ENCODE peak calls at places on chromosomes 7 and 10, in four cellular contexts. Z, A, V and P are unnamed samples. For H3K4me1, the result is how much of the 10 kb centered on the place peaks cover.

GRCh38 chr7:142908921-142909870 is 23.7 kb upstream of the TRPV6 start:
- DNase-seq in Z (no peak), A (no peak), V (no peak), P (no peak)

GRCh38 chr10:132785433-132786278 is at the start of gene NKX6-2:
- DNase-seq in Z (no peak), A (no peak), V (no peak), P (no peak)

GRCh38 chr10:128875955-128876354 is 591.1 kb upstream of the MGMT start:
- DNase-seq in Z (no peak), A (no peak), V (peak), P (peak)

GRCh38 chr7:156616269-156617202 is 24.0 kb upstream of the RNF32 start:
- DNase-seq in Z (peak), A (no peak), V (no peak), P (no peak)

GRCh38 chr7:74153736-74154135 is 20.4 kb upstream of the EIF4H start:
- DNase-seq in Z (no peak), A (no peak), V (no peak), P (no peak)

GRCh38 chr10:133260895-133261725 is 15.6 kb downstream of the ADAM8 start:
- DNase-seq in Z (no peak), A (peak), V (peak), P (no peak)

GRCh38 chr7:7761340-7761973 is 43.0 kb upstream of the RPA3 start:
- DNase-seq in Z (peak), A (no peak), V (no peak), P (no peak)

GRCh38 chr10:51860257-51860656 is 160.9 kb upstream of the CSTF2T start:
- DNase-seq in Z (peak), A (no peak), V (peak), P (peak)

GRCh38 chr10:78947226-78947625 is 121.5 kb upstream of the ZMIZ1 start:
- DNase-seq in Z (no peak), A (no peak), V (no peak), P (no peak)

GRCh38 chr10:129344506-129344905 is 122.5 kb upstream of the MGMT start:
- DNase-seq in Z (no peak), A (no peak), V (no peak), P (no peak)

GRCh38 chr10:10313099-10313875 is 704.4 kb upstream of the CELF2 start:
- DNase-seq in Z (peak), A (no peak), V (no peak), P (no peak)

GRCh38 chr7:138468244-138469123 is 8.4 kb downstream of the TRIM24 start:
- DNase-seq in Z (peak), A (no peak), V (no peak), P (no peak)

GRCh38 chr10:12357525-12358151 is 8.3 kb downstream of the CAMK1D start:
- DNase-seq in Z (no peak), A (no peak), V (no peak), P (no peak)

GRCh38 chr7:27928001-27928400 is 188.0 kb downstream of the TAX1BP1 start:
- DNase-seq in Z (no peak), A (no peak), V (no peak), P (no peak)

GRCh38 chr10:63700209-63700934 is 179.2 kb downstream of the REEP3 start:
- DNase-seq in Z (peak), A (no peak), V (peak), P (peak)

GRCh38 chr10:114489521-114490310 is 85.4 kb upstream of the AFAP1L2 start:
- DNase-seq in Z (no peak), A (no peak), V (no peak), P (no peak)

GRCh38 chr7:27184342-27185012 is 555 bp downstream of the HOXA11 start:
- DNase-seq in Z (peak), A (peak), V (peak), P (no peak)

GRCh38 chr10:72564596-72564995 is 61.3 kb downstream of the MICU1 start:
- DNase-seq in Z (peak), A (no peak), V (no peak), P (no peak)

GRCh38 chr7:99422091-99422624 is 13.4 kb downstream of the BUD31 start:
- DNase-seq in Z (no peak), A (no peak), V (no peak), P (no peak)

GRCh38 chr10:12721334-12721733 is 280.2 kb downstream of the CCDC3 start:
- DNase-seq in Z (no peak), A (no peak), V (no peak), P (no peak)

GRCh38 chr10:89283174-89283987 is 18.5 kb upstream of the IFIT2 start:
- DNase-seq in Z (peak), A (no peak), V (no peak), P (peak)

GRCh38 chr7:144884913-144885312 is 49.1 kb upstream of the TPK1 start:
- DNase-seq in Z (no peak), A (no peak), V (no peak), P (no peak)

GRCh38 chr10:77669892-77670291 is 32.3 kb upstream of the KCNMA1 start:
- DNase-seq in Z (peak), A (no peak), V (no peak), P (no peak)

GRCh38 chr10:96188911-96189310 is 58.8 kb downstream of the ZNF518A start:
- DNase-seq in Z (peak), A (no peak), V (no peak), P (no peak)

GRCh38 chr10:70896551-70896950 is 8.2 kb upstream of the PCBD1 start:
- DNase-seq in Z (no peak), A (no peak), V (no peak), P (no peak)

GRCh38 chr7:1842321-1843221 is 172.5 kb downstream of the ELFN1 start:
- DNase-seq in Z (peak), A (peak), V (no peak), P (no peak)

GRCh38 chr7:16836481-16836880 is 31.7 kb upstream of the AGR2 start:
- DNase-seq in Z (peak), A (no peak), V (no peak), P (no peak)

GRCh38 chr7:142785841-142786250 is 15.1 kb downstream of the PRSS2 start:
- DNase-seq in Z (no peak), A (peak), V (no peak), P (no peak)

GRCh38 chr7:24475573-24475972 is 97.7 kb upstream of the PALS2 start:
- DNase-seq in Z (no peak), A (no peak), V (no peak), P (no peak)
- TF ChIP-seq CTCF in Z (no peak), A (no peak), V (no peak), P (no peak)

DNA sequence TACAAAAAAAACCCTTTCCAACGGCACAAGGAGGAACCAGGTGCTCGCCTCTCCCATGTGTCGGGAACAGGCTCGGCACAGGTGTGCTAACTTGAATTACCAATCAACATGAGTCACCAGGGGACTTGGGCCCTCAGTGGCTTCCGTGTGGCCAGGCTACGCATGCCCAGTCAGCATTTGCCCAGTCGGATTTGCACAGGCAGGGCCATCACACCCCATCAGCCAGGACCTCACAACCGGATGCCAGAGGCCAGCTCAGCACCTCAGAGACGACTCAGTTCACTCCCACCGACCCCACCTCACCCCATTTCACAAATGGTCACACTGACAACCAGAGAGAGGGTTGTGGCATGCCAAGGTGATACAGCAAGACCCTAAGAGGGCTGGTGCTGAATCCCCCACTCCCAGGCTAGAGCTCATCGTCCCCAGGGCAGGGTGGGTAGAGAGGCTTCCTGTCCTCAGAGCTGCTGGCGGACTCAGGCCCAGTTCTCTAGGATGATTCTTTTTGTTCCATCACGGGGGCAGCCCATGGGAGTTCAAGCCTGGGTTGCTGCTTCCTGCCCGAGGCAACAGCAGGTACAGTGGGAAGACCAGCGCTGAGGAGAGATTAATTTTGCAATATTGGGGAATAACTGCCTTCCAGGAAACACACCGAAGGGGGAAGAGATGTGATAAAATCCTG is 13.6 kb downstream of the ANXA11 start:
- DNase-seq in Z (no peak), A (no peak), V (no peak), P (peak)
- H3K4me1 ChIP-seq in Z (under half), A (half or more), V (under half), P (under half)

DNA sequence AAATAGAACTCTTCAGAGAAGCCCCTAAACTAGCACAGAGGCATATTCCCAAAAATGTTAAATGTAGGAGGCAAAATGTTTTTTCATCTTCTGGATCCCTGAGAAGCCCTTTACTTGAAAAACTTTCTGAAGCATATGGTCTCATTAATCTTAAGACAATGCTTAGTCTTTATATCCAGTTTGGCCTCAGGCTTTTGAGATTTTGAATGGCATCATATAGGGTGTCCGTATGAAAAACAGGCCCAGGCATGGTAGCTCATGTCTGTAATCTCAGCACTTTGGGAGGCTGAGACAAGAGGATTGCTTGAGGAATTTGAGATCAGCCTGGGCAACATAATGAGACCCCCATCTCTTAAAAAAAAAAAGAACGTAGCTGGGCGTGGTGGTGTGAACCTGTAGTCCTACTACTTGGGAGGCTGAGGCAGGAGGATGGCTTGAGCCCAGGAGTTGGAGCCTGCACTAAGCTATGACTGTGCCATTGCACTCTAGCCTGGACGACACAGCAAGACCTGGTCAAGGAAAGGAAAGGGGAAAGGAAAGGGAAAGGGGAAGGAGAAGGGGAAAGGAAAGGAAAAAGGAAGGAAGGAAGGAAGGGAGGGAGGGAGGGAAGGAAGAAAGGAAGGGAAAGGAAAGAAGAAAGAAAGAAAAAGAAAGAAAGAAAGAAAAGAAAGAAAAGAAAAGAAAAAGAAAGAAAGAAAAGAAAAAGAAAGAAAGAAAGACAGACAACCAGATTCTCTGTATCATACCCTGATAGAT is 119.4 kb downstream of the CDK6 start:
- DNase-seq in Z (no peak), A (no peak), V (no peak), P (no peak)
- H3K27ac ChIP-seq in Z (no peak), A (peak), V (peak), P (no peak)

GRCh38 chr7:146129997-146130396 is 13.4 kb downstream of the CNTNAP2 start:
- DNase-seq in Z (no peak), A (no peak), V (no peak), P (no peak)

GRCh38 chr7:146126767-146127509 is 10.3 kb downstream of the CNTNAP2 start:
- DNase-seq in Z (no peak), A (no peak), V (no peak), P (no peak)

GRCh38 chr7:146131701-146132100 is 15.1 kb downstream of the CNTNAP2 start:
- DNase-seq in Z (no peak), A (no peak), V (no peak), P (no peak)

GRCh38 chr7:146123715-146124114 is 7.1 kb downstream of the CNTNAP2 start:
- DNase-seq in Z (no peak), A (no peak), V (no peak), P (no peak)

GRCh38 chr7:146129296-146129695 is 12.7 kb downstream of the CNTNAP2 start:
- DNase-seq in Z (no peak), A (no peak), V (no peak), P (no peak)
- TF ChIP-seq CTCF in Z (no peak), A (no peak), V (no peak), P (no peak)